ENCODE peak calls at places on chromosome 21, in six cellular contexts. N is A549, Y is mucosa of descending colon, R is WERI-Rb-1, H is A673, T is neural progenitor cell. B is an unnamed sample.

GRCh38 chr21:34807881-34808568 is 139.2 kb downstream of the CLIC6 start:
- DNase-seq in N (peak), Y (no peak), R (no peak), H (no peak), T (no peak), B (no peak)

GRCh38 chr21:36310016-36310415 is 10.0 kb upstream of the MORC3 start:
- DNase-seq in N (no peak), Y (no peak), R (no peak), H (no peak), T (no peak), B (no peak)

GRCh38 chr21:25412090-25412489 is 195.2 kb downstream of the MRPL39 start:
- DNase-seq in N (no peak), Y (no peak), R (no peak), H (no peak), T (no peak), B (no peak)

GRCh38 chr21:36217711-36218110 is 61.1 kb downstream of the DOP1B start:
- DNase-seq in N (no peak), Y (no peak), R (no peak), H (no peak), T (no peak), B (no peak)

GRCh38 chr21:36948686-36949085 is 17.8 kb downstream of the HLCS start:
- DNase-seq in N (no peak), Y (no peak), R (no peak), H (no peak), T (no peak), B (no peak)

GRCh38 chr21:34362670-34363069 is 1.1 kb upstream of the KCNE2 start:
- DNase-seq in N (no peak), Y (no peak), R (no peak), H (no peak), T (no peak), B (no peak)

GRCh38 chr21:46122241-46122671 is 24.3 kb downstream of the COL6A2 start:
- DNase-seq in N (peak), Y (no peak), R (no peak), H (no peak), T (no peak), B (no peak)

GRCh38 chr21:18522181-18522771 is 118.7 kb upstream of the TMPRSS15 start:
- DNase-seq in N (no peak), Y (no peak), R (no peak), H (no peak), T (peak), B (no peak)

GRCh38 chr21:21097425-21097824 is 99.2 kb downstream of the NCAM2 start:
- DNase-seq in N (no peak), Y (no peak), R (no peak), H (no peak), T (no peak), B (no peak)

GRCh38 chr21:46421756-46422555 is 36.7 kb upstream of the DIP2A start:
- DNase-seq in N (no peak), Y (no peak), R (no peak), H (no peak), T (no peak), B (no peak)

GRCh38 chr21:36700295-36700960 is 1.5 kb downstream of the SIM2 start:
- DNase-seq in N (no peak), Y (no peak), R (no peak), H (no peak), T (peak), B (no peak)

GRCh38 chr21:30329203-30329868 is 8.2 kb downstream of the KRTAP27-1 start:
- DNase-seq in N (no peak), Y (no peak), R (no peak), H (no peak), T (no peak), B (no peak)

GRCh38 chr21:36756527-36756926 is 57.6 kb downstream of the SIM2 start:
- DNase-seq in N (peak), Y (no peak), R (no peak), H (no peak), T (peak), B (no peak)

GRCh38 chr21:29163381-29164115 is 33.1 kb downstream of the MAP3K7CL start:
- DNase-seq in N (no peak), Y (no peak), R (no peak), H (peak), T (no peak), B (no peak)

GRCh38 chr21:35911412-35912191 is 148.7 kb downstream of the SETD4 start:
- DNase-seq in N (no peak), Y (no peak), R (no peak), H (no peak), T (peak), B (no peak)

DNA sequence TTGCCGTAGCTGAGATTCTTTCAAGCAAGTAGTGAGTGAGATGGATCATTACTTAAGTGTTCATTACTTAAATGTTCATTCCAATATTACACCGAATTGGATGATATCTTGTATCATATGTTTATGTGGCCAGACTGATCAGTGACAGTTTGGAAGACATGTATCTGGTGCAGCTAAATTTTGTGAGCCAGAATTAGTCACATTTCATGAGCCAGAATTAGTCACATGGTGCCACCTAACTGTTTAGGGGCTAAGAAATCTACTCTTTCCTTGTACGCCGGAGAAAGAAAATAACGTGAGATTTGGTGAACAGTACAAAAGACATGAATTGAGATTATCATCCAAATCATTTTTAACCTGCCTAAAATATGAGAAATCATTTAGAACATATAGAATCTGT is 355.7 kb downstream of the USP25 start:
- DNase-seq in N (no peak), Y (no peak), R (no peak), H (no peak), T (no peak), B (no peak)
- H3K4me3 ChIP-seq in N (no peak), Y (no peak), R (no peak), H (no peak), T (no peak), B (no peak)

DNA sequence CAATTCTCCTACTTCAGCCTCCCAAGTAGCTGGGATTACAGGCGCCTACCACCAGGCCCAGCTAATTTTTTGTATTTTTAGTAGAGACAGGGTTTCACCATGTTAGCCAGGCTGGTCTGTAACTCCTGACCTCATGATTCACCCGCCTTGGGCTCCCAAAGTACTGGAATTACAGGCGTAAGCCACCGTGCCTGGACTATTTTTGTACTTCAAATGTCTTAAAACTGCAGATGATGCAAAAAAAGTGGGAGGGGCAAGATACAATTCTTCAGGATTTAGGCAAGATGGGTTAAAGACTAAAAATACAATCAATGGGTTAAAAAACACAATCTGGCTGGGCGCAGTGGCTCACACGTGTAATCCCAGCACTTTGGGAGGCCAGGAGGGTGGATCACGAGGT is 4.7 kb downstream of the SCAF4 start:
- DNase-seq in N (no peak), Y (no peak), R (no peak), H (no peak), T (no peak), B (no peak)
- H3K4me3 ChIP-seq in N (no peak), Y (no peak), R (no peak), H (no peak), T (no peak), B (no peak)

GRCh38 chr21:42187976-42188653 is 30.8 kb upstream of the ABCG1 start:
- DNase-seq in N (no peak), Y (peak), R (no peak), H (no peak), T (no peak), B (no peak)

GRCh38 chr21:42183374-42184266 is 35.3 kb upstream of the ABCG1 start:
- DNase-seq in N (no peak), Y (no peak), R (no peak), H (no peak), T (no peak), B (no peak)

GRCh38 chr21:42189860-42190491 is 29.0 kb upstream of the ABCG1 start:
- DNase-seq in N (no peak), Y (no peak), R (no peak), H (no peak), T (no peak), B (no peak)

GRCh38 chr21:42188663-42189062 is 30.3 kb upstream of the ABCG1 start:
- DNase-seq in N (no peak), Y (no peak), R (no peak), H (no peak), T (no peak), B (no peak)

GRCh38 chr21:42186591-42186990 is 32.3 kb upstream of the ABCG1 start:
- DNase-seq in N (no peak), Y (no peak), R (no peak), H (no peak), T (no peak), B (no peak)
- H3K4me3 ChIP-seq in N (no peak), Y (no peak), R (no peak), H (no peak), T (no peak), B (no peak)

GRCh38 chr21:45093064-45093532 is 18.7 kb downstream of the ADARB1 start:
- DNase-seq in N (no peak), Y (no peak), R (no peak), H (no peak), T (no peak), B (peak)
- H3K4me3 ChIP-seq in N (no peak), Y (no peak), R (no peak), H (no peak), T (no peak), B (no peak)

GRCh38 chr21:39348040-39348354 is 891 bp downstream of the HMGN1 start:
- DNase-seq in N (no peak), Y (no peak), R (no peak), H (no peak), T (no peak), B (no peak)

GRCh38 chr21:39347537-39347936 is 1.4 kb downstream of the HMGN1 start:
- DNase-seq in N (no peak), Y (no peak), R (no peak), H (no peak), T (no peak), B (no peak)

GRCh38 chr21:39346671-39347327 is 2.1 kb downstream of the HMGN1 start:
- DNase-seq in N (no peak), Y (no peak), R (no peak), H (no peak), T (no peak), B (no peak)

GRCh38 chr21:39344848-39345247 is 4.0 kb downstream of the HMGN1 start:
- DNase-seq in N (no peak), Y (no peak), R (no peak), H (no peak), T (no peak), B (no peak)

DNA sequence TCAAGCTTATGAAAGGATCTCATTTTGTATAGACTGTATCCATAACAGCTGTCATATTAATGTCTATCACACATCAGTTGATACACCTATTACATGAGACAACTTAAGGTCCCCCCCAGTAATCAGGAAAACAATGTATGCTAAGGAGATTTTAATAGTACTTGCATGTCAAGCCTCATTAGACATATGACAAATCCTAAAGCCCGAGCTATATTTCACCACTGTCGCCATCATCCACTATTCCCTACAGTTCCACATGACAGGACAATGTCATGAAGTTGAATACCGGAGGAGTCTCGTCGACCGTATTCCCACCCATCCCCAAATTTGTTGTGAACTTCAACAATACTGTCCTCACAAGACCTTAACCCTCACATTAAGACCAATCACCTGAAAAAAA is 3.4 kb downstream of the HMGN1 start:
- DNase-seq in N (no peak), Y (no peak), R (no peak), H (no peak), T (no peak), B (no peak)
- H3K4me3 ChIP-seq in N (no peak), Y (no peak), R (peak), H (no peak), T (peak), B (no peak)

GRCh38 chr21:37956772-37957171 is 40.5 kb upstream of the KCNJ6 start:
- DNase-seq in N (no peak), Y (no peak), R (no peak), H (no peak), T (no peak), B (no peak)

DNA sequence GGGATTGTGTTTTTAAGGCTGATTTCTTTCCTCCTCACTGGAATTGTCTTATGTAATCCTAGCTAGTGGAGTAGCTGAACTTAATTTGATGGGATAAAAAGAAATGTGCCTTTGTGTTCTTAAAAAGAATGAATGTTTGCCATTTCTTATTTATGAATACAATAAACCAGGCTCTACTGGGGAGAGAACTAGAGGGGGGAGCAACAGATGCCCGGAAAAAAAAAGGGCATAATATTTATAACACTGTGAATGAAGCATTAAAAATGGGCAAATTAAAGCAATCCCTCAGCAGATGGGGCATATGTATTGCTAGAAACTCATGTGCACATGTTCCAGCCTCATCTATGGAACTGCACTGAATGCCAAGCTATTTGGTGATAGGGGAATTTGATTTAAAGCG is 42.2 kb upstream of the KCNJ6 start:
- DNase-seq in N (no peak), Y (no peak), R (no peak), H (no peak), T (no peak), B (no peak)
- H3K4me3 ChIP-seq in N (no peak), Y (no peak), R (no peak), H (no peak), T (no peak), B (no peak)

DNA sequence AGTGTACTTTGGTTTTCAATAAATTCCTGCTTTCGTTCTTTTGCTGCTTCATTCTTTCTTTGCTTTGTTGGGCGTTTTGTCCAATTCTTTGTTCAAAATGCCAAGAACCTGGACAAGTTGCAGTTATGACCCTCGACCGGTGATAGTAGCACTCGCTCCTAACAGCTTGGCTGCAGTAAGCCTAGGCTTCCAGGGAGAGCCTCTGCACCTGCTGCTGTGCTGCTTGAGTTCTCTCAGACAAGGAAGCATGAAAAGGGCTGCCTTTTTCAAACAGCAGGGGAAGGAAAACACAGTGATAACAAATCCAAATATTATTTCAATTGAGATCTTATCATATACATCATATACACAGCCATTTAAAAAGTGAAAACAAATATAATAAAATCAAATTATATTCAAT is 12.8 kb upstream of the RIPK4 start:
- DNase-seq in N (no peak), Y (no peak), R (no peak), H (peak), T (no peak), B (no peak)
- H3K4me3 ChIP-seq in N (no peak), Y (no peak), R (peak), H (peak), T (no peak), B (no peak)

GRCh38 chr21:32524010-32524719 is 61.2 kb downstream of the TCP10L start:
- DNase-seq in N (no peak), Y (no peak), R (no peak), H (no peak), T (peak), B (no peak)
- H3K4me3 ChIP-seq in N (no peak), Y (no peak), R (no peak), H (no peak), T (no peak), B (no peak)

DNA sequence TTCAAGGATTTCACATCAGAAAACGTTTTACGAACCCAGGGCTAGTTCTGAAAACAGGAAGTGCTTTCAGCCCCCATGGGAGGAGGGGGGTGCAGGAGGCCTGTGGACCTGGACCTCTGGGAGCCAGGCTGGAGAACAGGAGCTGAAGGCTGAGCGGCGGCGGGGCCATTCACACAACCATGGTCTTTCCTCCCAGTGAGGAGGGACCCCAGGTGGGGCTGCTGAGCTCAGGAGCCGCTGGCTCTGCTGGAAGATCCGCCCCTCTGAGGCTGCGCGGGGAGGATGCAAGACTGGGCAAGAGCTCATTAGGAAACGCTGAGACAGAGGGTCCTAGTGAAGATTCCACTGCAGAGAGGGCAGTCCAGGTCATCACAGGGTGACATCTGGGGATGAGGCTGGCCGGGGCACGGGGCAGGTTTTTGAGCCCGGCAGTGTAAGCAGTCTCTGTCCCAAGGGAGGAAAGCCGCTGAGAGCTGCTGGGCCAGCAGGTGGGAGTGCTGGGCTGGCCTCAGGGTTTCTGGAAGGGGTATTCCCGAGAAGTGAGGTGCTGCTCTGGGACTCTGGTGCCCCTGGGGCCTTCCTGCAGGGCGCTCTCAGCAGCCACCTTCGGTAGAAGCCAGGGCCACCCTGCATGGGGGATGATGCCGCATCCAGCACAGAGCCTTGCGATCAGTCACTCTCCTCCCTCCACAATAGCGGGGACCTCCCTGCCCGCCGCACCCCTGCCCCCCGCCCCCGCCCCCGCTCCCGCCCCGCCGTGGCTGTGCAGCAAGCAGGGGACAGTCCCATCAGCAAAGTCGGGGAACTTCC is 7.5 kb downstream of the MX2 start:
- DNase-seq in N (no peak), Y (peak), R (peak), H (peak), T (peak), B (peak)
- H3K4me3 ChIP-seq in N (no peak), Y (no peak), R (no peak), H (no peak), T (peak), B (peak)